ENCODE peak calls at places on chromosomes 11 and 22, in seven cellular contexts. N, U, X, R, P, J and T are unnamed samples.

GRCh38 chr11:31237819-31238771 is 131.4 kb downstream of the DCDC1 start:
- DNase-seq in N (no peak), U (no peak), X (no peak), R (no peak), P (peak; percentile 89), J (no peak), T (peak; percentile 21)

GRCh38 chr22:50178471-50178864 is 7.2 kb upstream of the TRABD start:
- DNase-seq in N (no peak), U (no peak), X (no peak), R (no peak), P (no peak), J (no peak), T (no peak)

GRCh38 chr11:65128182-65129145 is 5.9 kb downstream of the SYVN1 start:
- DNase-seq in N (no peak), U (no peak), X (no peak), R (no peak), P (no peak), J (no peak), T (no peak)

GRCh38 chr11:115676768-115677167 is 172.6 kb upstream of the CADM1 start:
- DNase-seq in N (peak; percentile 81), U (no peak), X (no peak), R (no peak), P (no peak), J (no peak), T (peak; percentile 9)

GRCh38 chr11:19393119-19393518 is 152.4 kb upstream of the E2F8 start:
- DNase-seq in N (no peak), U (no peak), X (no peak), R (no peak), P (no peak), J (no peak), T (no peak)

GRCh38 chr11:111021131-111021530 is 224.4 kb upstream of the POU2AF2 start:
- DNase-seq in N (no peak), U (no peak), X (no peak), R (no peak), P (peak; percentile 32), J (no peak), T (no peak)

GRCh38 chr11:113494021-113494420 is 18.8 kb upstream of the DRD2 start:
- DNase-seq in N (no peak), U (no peak), X (no peak), R (no peak), P (no peak), J (no peak), T (peak; percentile 12)

GRCh38 chr11:85590848-85591483 is 36.2 kb downstream of the DLG2 start:
- DNase-seq in N (peak; percentile 36), U (no peak), X (no peak), R (no peak), P (peak; percentile 49), J (no peak), T (peak; percentile 66)

GRCh38 chr11:118565062-118565461 is 669 bp downstream of the IFT46 start:
- DNase-seq in N (no peak), U (peak; percentile 26), X (peak; percentile 43), R (no peak), P (no peak), J (no peak), T (peak; percentile 53)

GRCh38 chr22:40220316-40221054 is 42.8 kb downstream of the TNRC6B start:
- DNase-seq in N (no peak), U (no peak), X (no peak), R (no peak), P (no peak), J (peak; percentile 69), T (peak; percentile 26)

GRCh38 chr11:61587951-61588695 is 7.2 kb upstream of the SYT7 start:
- DNase-seq in N (no peak), U (peak; percentile 72), X (peak; percentile 78), R (peak; percentile 81), P (peak; percentile 76), J (peak; percentile 22), T (no peak)

GRCh38 chr22:41660416-41660815 is 28.3 kb downstream of the SNU13 start:
- DNase-seq in N (peak; percentile 12), U (peak; percentile 49), X (peak; percentile 83), R (no peak), P (no peak), J (no peak), T (no peak)

GRCh38 chr22:47203554-47203991 is 441.1 kb downstream of the TBC1D22A start:
- DNase-seq in N (no peak), U (no peak), X (no peak), R (no peak), P (no peak), J (no peak), T (no peak)

GRCh38 chr22:49026476-49027121 is 801.1 kb downstream of the BRD1 start:
- DNase-seq in N (no peak), U (no peak), X (no peak), R (no peak), P (peak; percentile 45), J (no peak), T (no peak)

GRCh38 chr22:29873943-29874342 is 9.0 kb upstream of the MTMR3 start:
- DNase-seq in N (no peak), U (no peak), X (no peak), R (no peak), P (no peak), J (no peak), T (no peak)

GRCh38 chr11:123135863-123136446 is 59.1 kb downstream of the CLMP start:
- DNase-seq in N (no peak), U (no peak), X (peak; percentile 36), R (no peak), P (no peak), J (no peak), T (peak; percentile 53)

GRCh38 chr22:26777402-26777801 is 120.0 kb downstream of the MIAT start:
- DNase-seq in N (peak; percentile 5), U (no peak), X (no peak), R (no peak), P (no peak), J (no peak), T (no peak)

GRCh38 chr22:46088541-46089311 is 61.6 kb upstream of the PPARA start:
- DNase-seq in N (peak; percentile 64), U (peak; percentile 60), X (peak; percentile 66), R (no peak), P (no peak), J (peak; percentile 79), T (peak; percentile 70)

GRCh38 chr11:102269927-102270326 is 47.4 kb upstream of the BIRC3 start:
- DNase-seq in N (peak; percentile 81), U (no peak), X (no peak), R (no peak), P (no peak), J (no peak), T (no peak)

GRCh38 chr11:121372028-121372427 is 79.5 kb downstream of the SC5D start:
- DNase-seq in N (no peak), U (no peak), X (no peak), R (no peak), P (no peak), J (no peak), T (no peak)

GRCh38 chr11:121369366-121369765 is 76.8 kb downstream of the SC5D start:
- DNase-seq in N (no peak), U (no peak), X (no peak), R (no peak), P (no peak), J (no peak), T (no peak)

GRCh38 chr11:121374286-121374985 is 77.7 kb upstream of the SORL1 start:
- DNase-seq in N (no peak), U (no peak), X (no peak), R (no peak), P (no peak), J (no peak), T (no peak)

GRCh38 chr11:121376135-121376534 is 76.0 kb upstream of the SORL1 start:
- DNase-seq in N (no peak), U (no peak), X (no peak), R (no peak), P (no peak), J (no peak), T (no peak)

DNA sequence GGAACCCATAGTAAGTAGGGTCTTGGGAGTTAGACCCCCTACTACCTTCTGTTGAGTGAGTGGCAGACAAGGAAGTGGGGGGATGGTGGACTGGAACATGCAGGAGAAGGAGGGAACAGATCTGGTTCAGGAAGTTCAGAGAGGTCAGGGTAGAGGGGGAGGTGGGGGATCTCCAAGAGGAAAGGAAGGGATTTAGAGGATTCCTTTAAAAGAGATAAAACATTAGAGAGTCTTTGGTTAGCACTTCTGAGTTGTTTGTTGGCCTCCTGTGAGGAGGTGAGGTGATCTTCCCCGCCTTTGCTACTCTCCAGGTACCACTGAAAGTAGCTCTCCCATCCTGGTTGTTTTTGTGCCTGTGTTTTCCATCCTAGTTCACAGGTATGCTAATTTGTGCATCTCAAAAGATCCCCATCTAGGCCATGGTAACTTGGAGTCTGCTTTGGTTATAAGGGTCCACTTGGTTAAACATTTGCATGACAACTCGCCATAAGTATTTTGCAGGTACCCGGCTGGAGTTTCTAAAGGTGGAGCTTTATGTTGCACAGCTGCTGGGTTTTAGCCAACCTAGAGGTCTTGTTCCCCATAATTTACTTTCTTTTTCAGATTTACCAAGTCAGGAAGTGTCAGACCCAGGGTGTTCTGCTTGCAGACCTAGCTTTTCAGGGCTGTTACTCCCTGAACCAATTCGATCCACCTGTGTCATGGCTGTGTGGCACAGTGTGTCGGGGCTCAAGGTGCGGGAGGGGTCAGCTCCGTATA is 79.3 kb upstream of the SORL1 start:
- DNase-seq in N (no peak), U (no peak), X (no peak), R (no peak), P (no peak), J (no peak), T (no peak)
- H3K4me3 ChIP-seq in N (no peak overlapping the region), U (no peak overlapping the region), X (no peak overlapping the region), R (no peak overlapping the region), P (no peak overlapping the region), J (no peak overlapping the region), T (no peak overlapping the region)

GRCh38 chr11:67504950-67505561 is at the start of gene PITPNM1:
- DNase-seq in N (peak; percentile 24), U (peak; percentile 86), X (peak; percentile 88), R (peak; percentile 89), P (peak; percentile 86), J (no peak), T (peak; percentile 39)

GRCh38 chr11:67505605-67506396 is 638 bp upstream of the PITPNM1 start:
- DNase-seq in N (peak; percentile 78), U (peak; percentile 87), X (peak; percentile 96), R (peak; percentile 95), P (peak; percentile 94), J (peak; percentile 84), T (peak; percentile 94)

GRCh38 chr11:67507891-67508485 is at the start of gene CDK2AP2:
- DNase-seq in N (peak; percentile 100), U (peak; percentile 100), X (peak; percentile 100), R (peak; percentile 100), P (peak; percentile 100), J (peak; percentile 99), T (peak; percentile 100)

GRCh38 chr11:67507242-67507890 is 596 bp downstream of the CDK2AP2 start:
- DNase-seq in N (peak; percentile 68), U (peak; percentile 68), X (peak; percentile 83), R (peak; percentile 89), P (peak; percentile 83), J (no peak), T (no peak)

GRCh38 chr11:67506426-67507032 is 1.4 kb upstream of the PITPNM1 start:
- DNase-seq in N (no peak), U (no peak), X (no peak), R (peak; percentile 36), P (no peak), J (no peak), T (no peak)
- TF ChIP-seq CTCF in N (no peak), U (peak; percentile 33), X (peak; percentile 50), R (peak; percentile 58), P (no peak), J (no peak), T (no peak)

GRCh38 chr11:128487978-128488377 is 99.4 kb downstream of the ETS1 start:
- DNase-seq in N (no peak), U (no peak), X (peak; percentile 50), R (no peak), P (no peak), J (no peak), T (no peak)
- H3K4me3 ChIP-seq in N (no peak overlapping the region), U (peak overlapping the region; percentile 42), X (no peak overlapping the region), R (no peak overlapping the region), P (no peak overlapping the region), J (no peak overlapping the region), T (no peak overlapping the region)

GRCh38 chr11:36341915-36342314 is 45.8 kb downstream of the PRR5L start:
- DNase-seq in N (no peak), U (no peak), X (no peak), R (no peak), P (no peak), J (no peak), T (no peak)
- TF ChIP-seq CTCF in N (no peak), U (no peak), X (no peak), R (no peak), P (no peak), J (no peak), T (no peak)